ENCODE peak calls at places on chromosomes 2 and 18, in four cellular contexts. One of them, this sample, is unnamed.

GRCh38 chr2:171807130-171807529 is 86.9 kb downstream of the SLC25A12 start:
- DNase-seq in AG04449: no peak
- DNase-seq in BJ: no peak
- DNase-seq in AG04450: no peak
- DNase-seq in this sample: no peak

GRCh38 chr2:106581755-106582430 is 94.7 kb downstream of the CD8B2 start:
- DNase-seq in AG04450: no peak
- DNase-seq in BJ: no peak
- DNase-seq in AG04449: no peak
- DNase-seq in this sample: peak; percentile 26

GRCh38 chr2:167509585-167509984 is 621.3 kb downstream of the XIRP2 start:
- DNase-seq in AG04450: peak; percentile 47
- DNase-seq in BJ: peak; percentile 10
- DNase-seq in AG04449: no peak
- DNase-seq in this sample: peak; percentile 90

GRCh38 chr2:198863655-198864054 is 594.1 kb downstream of the SATB2 start:
- DNase-seq in AG04449: no peak
- DNase-seq in BJ: no peak
- DNase-seq in AG04450: no peak
- DNase-seq in this sample: no peak

GRCh38 chr2:20584637-20585321 is 66.1 kb downstream of the HS1BP3 start:
- DNase-seq in AG04449: peak; percentile 91
- DNase-seq in BJ: peak; percentile 93
- DNase-seq in AG04450: peak; percentile 98
- DNase-seq in this sample: peak; percentile 83

GRCh38 chr2:669323-669722 is 7.9 kb downstream of the TMEM18 start:
- DNase-seq in BJ: no peak
- DNase-seq in AG04450: peak; percentile 70
- DNase-seq in AG04449: no peak
- DNase-seq in this sample: no peak

GRCh38 chr2:234142530-234142929 is 92.0 kb downstream of the SPP2 start:
- DNase-seq in BJ: no peak
- DNase-seq in AG04449: no peak
- DNase-seq in AG04450: no peak
- DNase-seq in this sample: no peak

GRCh38 chr18:58512161-58512581 is 116.7 kb downstream of the ALPK2 start:
- DNase-seq in AG04450: no peak
- DNase-seq in BJ: no peak
- DNase-seq in AG04449: no peak
- DNase-seq in this sample: no peak

GRCh38 chr2:152542995-152543481 is 174.2 kb downstream of the PRPF40A start:
- DNase-seq in AG04449: peak; percentile 80
- DNase-seq in BJ: peak; percentile 83
- DNase-seq in AG04450: peak; percentile 87
- DNase-seq in this sample: peak; percentile 96

GRCh38 chr2:185006481-185006880 is 408.2 kb downstream of the ZNF804A start:
- DNase-seq in AG04450: no peak
- DNase-seq in AG04449: no peak
- DNase-seq in BJ: no peak
- DNase-seq in this sample: no peak

GRCh38 chr2:230224458-230224857 is 1.1 kb upstream of the SP140 start:
- DNase-seq in BJ: no peak
- DNase-seq in AG04450: no peak
- DNase-seq in AG04449: no peak
- DNase-seq in this sample: no peak

GRCh38 chr18:42339324-42339723 is 384.3 kb downstream of the PIK3C3 start:
- DNase-seq in AG04450: no peak
- DNase-seq in BJ: no peak
- DNase-seq in AG04449: no peak
- DNase-seq in this sample: no peak

GRCh38 chr2:145815933-145816332 is 1296.0 kb upstream of the ZEB2 start:
- DNase-seq in AG04449: no peak
- DNase-seq in AG04450: no peak
- DNase-seq in BJ: peak; percentile 8
- DNase-seq in this sample: no peak

GRCh38 chr2:84729224-84729623 is 151.7 kb downstream of the TRABD2A start:
- DNase-seq in AG04450: no peak
- DNase-seq in BJ: no peak
- DNase-seq in AG04449: no peak
- DNase-seq in this sample: no peak

GRCh38 chr2:4900242-4900641 is 791.9 kb upstream of the SOX11 start:
- DNase-seq in BJ: no peak
- DNase-seq in AG04449: no peak
- DNase-seq in AG04450: no peak
- DNase-seq in this sample: no peak

GRCh38 chr2:142682528-142682927 is 194.9 kb upstream of the KYNU start:
- DNase-seq in AG04449: no peak
- DNase-seq in AG04450: no peak
- DNase-seq in BJ: no peak
- DNase-seq in this sample: peak; percentile 1

GRCh38 chr18:79512461-79513380 is 117.0 kb downstream of the NFATC1 start:
- DNase-seq in BJ: no peak
- DNase-seq in AG04450: no peak
- DNase-seq in AG04449: no peak
- DNase-seq in this sample: no peak

GRCh38 chr2:45302011-45302325 is 292.7 kb upstream of the SIX2 start:
- DNase-seq in AG04450: no peak
- DNase-seq in AG04449: no peak
- DNase-seq in BJ: no peak
- DNase-seq in this sample: no peak

GRCh38 chr2:79660552-79660951 is 147.7 kb downstream of the CTNNA2 start:
- DNase-seq in AG04449: no peak
- DNase-seq in BJ: no peak
- DNase-seq in AG04450: peak; percentile 3
- DNase-seq in this sample: no peak

GRCh38 chr2:36376319-36376765 is 20.8 kb downstream of the CRIM1 start:
- DNase-seq in BJ: no peak
- DNase-seq in AG04450: no peak
- DNase-seq in AG04449: no peak
- DNase-seq in this sample: no peak

GRCh38 chr2:163558286-163559009 is 177.4 kb downstream of the FIGN start:
- DNase-seq in BJ: no peak
- DNase-seq in AG04449: no peak
- DNase-seq in AG04450: no peak
- DNase-seq in this sample: no peak

GRCh38 chr2:31265234-31265633 is 31.3 kb downstream of the EHD3 start:
- DNase-seq in BJ: no peak
- DNase-seq in AG04450: no peak
- DNase-seq in AG04449: no peak
- DNase-seq in this sample: no peak

GRCh38 chr18:24404591-24404990 is 7.0 kb upstream of the OSBPL1A start:
- DNase-seq in AG04450: no peak
- DNase-seq in BJ: no peak
- DNase-seq in AG04449: no peak
- DNase-seq in this sample: no peak

GRCh38 chr2:197500503-197501179 is 462 bp downstream of the HSPE1 start:
- DNase-seq in AG04449: no peak
- DNase-seq in BJ: no peak
- DNase-seq in AG04450: no peak
- DNase-seq in this sample: no peak

GRCh38 chr2:16129716-16130540 is 189.6 kb downstream of the MYCN start:
- DNase-seq in AG04450: no peak
- DNase-seq in BJ: no peak
- DNase-seq in AG04449: no peak
- DNase-seq in this sample: no peak

GRCh38 chr2:230319211-230319862 is 7.7 kb upstream of the SP140L start:
- DNase-seq in BJ: no peak
- DNase-seq in AG04450: no peak
- DNase-seq in AG04449: no peak
- DNase-seq in this sample: no peak

GRCh38 chr2:610465-610864 is 66.7 kb downstream of the TMEM18 start:
- DNase-seq in AG04450: no peak
- DNase-seq in AG04449: no peak
- DNase-seq in BJ: no peak
- DNase-seq in this sample: no peak

GRCh38 chr2:68909793-68910674 is 38.8 kb upstream of the BMP10 start:
- DNase-seq in AG04450: peak; percentile 46
- DNase-seq in BJ: no peak
- DNase-seq in AG04449: no peak
- DNase-seq in this sample: no peak

GRCh38 chr18:11948852-11949523 is 32.3 kb upstream of the IMPA2 start:
- DNase-seq in BJ: peak; percentile 26
- DNase-seq in AG04449: no peak
- DNase-seq in AG04450: no peak
- DNase-seq in this sample: no peak

GRCh38 chr2:234955091-234955511 is 3.3 kb downstream of the SH3BP4 start:
- DNase-seq in AG04449: no peak
- DNase-seq in BJ: no peak
- DNase-seq in AG04450: no peak
- DNase-seq in this sample: no peak

GRCh38 chr2:241852981-241853631 is 5.6 kb downstream of the PDCD1 start:
- DNase-seq in AG04449: no peak
- DNase-seq in AG04450: no peak
- DNase-seq in BJ: no peak
- DNase-seq in this sample: no peak

GRCh38 chr2:102018823-102019445 is 27.2 kb downstream of the IL1R2 start:
- DNase-seq in AG04449: no peak
- DNase-seq in AG04450: no peak
- DNase-seq in BJ: no peak
- DNase-seq in this sample: peak; percentile 72

GRCh38 chr2:30261695-30262211 is 30.4 kb downstream of the LBH start:
- DNase-seq in AG04449: no peak
- DNase-seq in AG04450: no peak
- DNase-seq in BJ: no peak
- DNase-seq in this sample: no peak

GRCh38 chr18:45521777-45522176 is 93.5 kb upstream of the SLC14A2 start:
- DNase-seq in BJ: no peak
- DNase-seq in AG04449: no peak
- DNase-seq in AG04450: no peak
- DNase-seq in this sample: no peak

GRCh38 chr18:21853020-21853419 is 112.4 kb downstream of the MIB1 start:
- DNase-seq in AG04449: peak; percentile 17
- DNase-seq in AG04450: peak; percentile 26
- DNase-seq in BJ: no peak
- DNase-seq in this sample: peak; percentile 19

GRCh38 chr18:604771-605170 is 8.0 kb downstream of the CLUL1 start:
- DNase-seq in BJ: no peak
- DNase-seq in AG04450: no peak
- DNase-seq in AG04449: no peak
- DNase-seq in this sample: no peak

GRCh38 chr2:227406177-227407031 is 18.7 kb upstream of the SCYGR1 start:
- DNase-seq in BJ: peak; percentile 86
- DNase-seq in AG04449: peak; percentile 84
- DNase-seq in AG04450: peak; percentile 95
- DNase-seq in this sample: peak; percentile 87

GRCh38 chr2:54760310-54760709 is 36.8 kb downstream of the EML6 start:
- DNase-seq in AG04450: no peak
- DNase-seq in BJ: no peak
- DNase-seq in AG04449: no peak
- DNase-seq in this sample: no peak

GRCh38 chr2:54755641-54756326 is 32.3 kb downstream of the EML6 start:
- DNase-seq in AG04449: no peak
- DNase-seq in BJ: no peak
- DNase-seq in AG04450: no peak
- DNase-seq in this sample: no peak

GRCh38 chr2:54752439-54752838 is 29.0 kb downstream of the EML6 start:
- DNase-seq in BJ: no peak
- DNase-seq in AG04450: no peak
- DNase-seq in AG04449: no peak
- DNase-seq in this sample: no peak

DNA sequence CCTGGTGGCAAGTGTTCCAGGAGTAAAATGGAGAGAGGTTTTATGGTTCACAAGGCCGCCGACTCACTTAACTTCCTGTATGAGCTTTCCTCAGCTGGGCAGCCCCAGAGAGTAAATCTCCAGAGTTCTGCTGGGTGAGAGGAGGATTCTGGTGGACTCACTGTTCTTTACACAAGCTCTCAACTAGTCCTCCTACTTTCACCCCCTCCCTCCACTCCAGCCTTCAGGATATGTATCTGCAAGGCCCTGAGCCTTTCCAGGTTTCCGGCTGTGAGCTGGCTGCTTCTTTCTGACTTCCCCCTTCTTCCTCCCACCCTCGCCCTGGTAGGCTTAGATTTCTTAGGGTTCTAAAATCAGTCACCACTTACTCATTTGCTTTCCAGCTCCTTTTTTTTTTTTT is 34.0 kb downstream of the EML6 start:
- DNase-seq in AG04450: no peak
- DNase-seq in AG04449: no peak
- DNase-seq in BJ: no peak
- DNase-seq in this sample: no peak
- H3K4me3 ChIP-seq in AG04450: no peak overlapping the region
- H3K4me3 ChIP-seq in AG04449: no peak overlapping the region
- H3K4me3 ChIP-seq in BJ: no peak overlapping the region
- H3K4me3 ChIP-seq in this sample: no peak overlapping the region

GRCh38 chr2:232386740-232387450 is 8.3 kb downstream of the ALPP start:
- DNase-seq in AG04449: no peak
- DNase-seq in BJ: no peak
- DNase-seq in AG04450: no peak
- DNase-seq in this sample: no peak
- H3K4me3 ChIP-seq in AG04449: no peak overlapping the region
- H3K4me3 ChIP-seq in BJ: peak overlapping the region; percentile 25
- H3K4me3 ChIP-seq in AG04450: no peak overlapping the region
- H3K4me3 ChIP-seq in this sample: no peak overlapping the region

GRCh38 chr18:55419939-55420664 is 167.9 kb downstream of the TCF4 start:
- DNase-seq in AG04449: no peak
- DNase-seq in AG04450: no peak
- DNase-seq in BJ: no peak
- DNase-seq in this sample: no peak

GRCh38 chr18:55416791-55417190 is 171.2 kb downstream of the TCF4 start:
- DNase-seq in AG04449: no peak
- DNase-seq in AG04450: no peak
- DNase-seq in BJ: no peak
- DNase-seq in this sample: no peak

GRCh38 chr18:55420665-55420964 is 167.4 kb downstream of the TCF4 start:
- DNase-seq in AG04450: no peak
- DNase-seq in AG04449: no peak
- DNase-seq in BJ: no peak
- DNase-seq in this sample: no peak

GRCh38 chr18:55419132-55419938 is 168.7 kb downstream of the TCF4 start:
- DNase-seq in BJ: no peak
- DNase-seq in AG04450: no peak
- DNase-seq in AG04449: no peak
- DNase-seq in this sample: no peak

GRCh38 chr18:55418439-55418838 is 169.6 kb downstream of the TCF4 start:
- DNase-seq in AG04450: no peak
- DNase-seq in BJ: no peak
- DNase-seq in AG04449: no peak
- DNase-seq in this sample: no peak
- H3K4me3 ChIP-seq in AG04450: no peak overlapping the region
- H3K4me3 ChIP-seq in BJ: no peak overlapping the region
- H3K4me3 ChIP-seq in AG04449: no peak overlapping the region
- H3K4me3 ChIP-seq in this sample: no peak overlapping the region

GRCh38 chr2:238157506-238158017 is 1.2 kb upstream of the ERFE start:
- DNase-seq in AG04450: no peak
- DNase-seq in AG04449: no peak
- DNase-seq in BJ: no peak
- DNase-seq in this sample: no peak

GRCh38 chr2:238158018-238158806 is 558 bp upstream of the ERFE start:
- DNase-seq in BJ: no peak
- DNase-seq in AG04449: no peak
- DNase-seq in AG04450: no peak
- DNase-seq in this sample: no peak

GRCh38 chr2:238159676-238160205 is 971 bp downstream of the ERFE start:
- DNase-seq in BJ: no peak
- DNase-seq in AG04450: no peak
- DNase-seq in AG04449: no peak
- DNase-seq in this sample: no peak

GRCh38 chr2:238160206-238161129 is 1.7 kb downstream of the ERFE start:
- DNase-seq in AG04450: no peak
- DNase-seq in BJ: no peak
- DNase-seq in AG04449: no peak
- DNase-seq in this sample: no peak

GRCh38 chr2:238158807-238159539 is at the start of gene ERFE:
- DNase-seq in AG04449: no peak
- DNase-seq in BJ: no peak
- DNase-seq in AG04450: no peak
- DNase-seq in this sample: no peak
- H3K4me3 ChIP-seq in AG04449: peak within 1 kb of the TSS; percentile 43
- H3K4me3 ChIP-seq in BJ: peak within 1 kb of the TSS; percentile 33
- H3K4me3 ChIP-seq in AG04450: peak within 1 kb of the TSS; percentile 47
- H3K4me3 ChIP-seq in this sample: peak within 1 kb of the TSS; percentile 48